ENCODE peak calls at places on chromosomes 11 and 22, in five cellular contexts. Y is HL-60, R is GM10248, X is cardiac fibroblast, V is HCT116. F is an unnamed sample.

GRCh38 chr11:130177782-130178181 is 18.2 kb downstream of the ST14 start:
- DNase-seq in X (no peak), R (no peak), V (no peak), Y (no peak), F (no peak)

GRCh38 chr11:19766810-19767209 is 54.2 kb downstream of the NAV2 start:
- DNase-seq in X (no peak), V (no peak), Y (no peak), R (no peak), F (no peak)

GRCh38 chr11:8765294-8765693 is 82.7 kb downstream of the RPL27A start:
- DNase-seq in V (no peak), X (peak; percentile 60), Y (no peak), R (no peak), F (no peak)

GRCh38 chr11:127521413-127521812 is 520.8 kb upstream of the KIRREL3 start:
- DNase-seq in R (no peak), X (no peak), V (no peak), Y (no peak), F (no peak)

GRCh38 chr11:78943841-78944240 is 369.2 kb upstream of the NARS2 start:
- DNase-seq in R (no peak), X (no peak), Y (no peak), V (no peak), F (no peak)

GRCh38 chr11:34067383-34068065 is 16.0 kb downstream of the CAPRIN1 start:
- DNase-seq in R (no peak), Y (no peak), X (no peak), V (no peak), F (no peak)

GRCh38 chr11:86578727-86579405 is 93.5 kb downstream of the ME3 start:
- DNase-seq in V (no peak), Y (no peak), X (no peak), R (no peak), F (no peak)

GRCh38 chr11:111807098-111807497 is 40.9 kb upstream of the PPP2R1B start:
- DNase-seq in Y (no peak), X (no peak), V (no peak), R (no peak), F (no peak)

GRCh38 chr11:96314326-96315050 is 28.5 kb downstream of the MAML2 start:
- DNase-seq in X (peak; percentile 69), R (no peak), Y (no peak), V (peak; percentile 48), F (no peak)

GRCh38 chr11:10984742-10985141 is 126.9 kb upstream of the ZBED5 start:
- DNase-seq in V (no peak), X (no peak), Y (no peak), R (no peak), F (no peak)

GRCh38 chr11:130585545-130585944 is 137.1 kb downstream of the ADAMTS15 start:
- DNase-seq in Y (no peak), R (no peak), V (no peak), X (peak; percentile 79), F (no peak)

GRCh38 chr22:36377022-36377631 is 10.6 kb downstream of the MYH9 start:
- DNase-seq in R (no peak), V (no peak), X (no peak), Y (no peak), F (no peak)

GRCh38 chr11:31986201-31986889 is 104.5 kb upstream of the RCN1 start:
- DNase-seq in R (no peak), V (no peak), X (no peak), Y (no peak), F (no peak)

GRCh38 chr22:42428025-42428424 is 4.2 kb downstream of the NFAM1 start:
- DNase-seq in V (no peak), R (no peak), X (no peak), Y (no peak), F (no peak)

GRCh38 chr11:106983251-106983650 is 35.0 kb downstream of the GUCY1A2 start:
- DNase-seq in Y (no peak), V (no peak), R (no peak), X (no peak), F (no peak)

GRCh38 chr11:69703711-69704507 is at the start of gene FGF19:
- DNase-seq in Y (no peak), R (no peak), X (no peak), V (no peak), F (no peak)

GRCh38 chr22:24761888-24762675 is 12.4 kb downstream of the PIWIL3 start:
- DNase-seq in Y (no peak), R (no peak), V (no peak), X (peak; percentile 84), F (no peak)

GRCh38 chr11:72721689-72722049 is 30.5 kb downstream of the ARAP1 start:
- DNase-seq in Y (peak; percentile 37), X (peak; percentile 62), V (no peak), R (no peak), F (no peak)

GRCh38 chr11:77381749-77382693 is 80.5 kb upstream of the GDPD4 start:
- DNase-seq in Y (peak; percentile 18), X (peak; percentile 57), R (no peak), V (no peak), F (no peak)

GRCh38 chr11:69002101-69002742 is 10.8 kb downstream of the MRGPRF start:
- DNase-seq in X (no peak), R (no peak), V (no peak), Y (no peak), F (peak; percentile 10)

GRCh38 chr11:19589567-19590260 is 122.9 kb upstream of the NAV2 start:
- DNase-seq in R (no peak), X (no peak), V (no peak), Y (no peak), F (no peak)

GRCh38 chr22:38940985-38941384 is 16.4 kb upstream of the APOBEC3A start:
- DNase-seq in V (no peak), X (no peak), R (no peak), Y (no peak), F (no peak)

GRCh38 chr11:15073361-15074205 is at the start of gene CALCB:
- DNase-seq in R (no peak), X (peak; percentile 16), Y (no peak), V (no peak), F (no peak)

GRCh38 chr11:1756024-1756561 is 5.7 kb upstream of the IFITM10 start:
- DNase-seq in X (no peak), R (no peak), V (no peak), Y (no peak), F (peak; percentile 51)

GRCh38 chr11:71530602-71531001 is 3.5 kb downstream of the KRTAP5-7 start:
- DNase-seq in V (no peak), X (no peak), Y (no peak), R (no peak), F (no peak)

GRCh38 chr11:102587722-102588121 is 37.4 kb downstream of the MMP20 start:
- DNase-seq in R (no peak), X (no peak), Y (no peak), V (no peak), F (no peak)

GRCh38 chr11:36564376-36565032 is 3.3 kb upstream of the RAG1 start:
- DNase-seq in Y (peak; percentile 54), X (peak; percentile 75), V (peak; percentile 24), R (peak; percentile 34), F (no peak)

GRCh38 chr11:116792869-116793475 is 1.3 kb upstream of the APOA5 start:
- DNase-seq in R (no peak), X (peak; percentile 21), V (no peak), Y (no peak), F (no peak)

GRCh38 chr11:33399421-33399820 is 142.2 kb downstream of the HIPK3 start:
- DNase-seq in R (no peak), X (no peak), Y (no peak), V (no peak), F (no peak)

GRCh38 chr22:16956290-16956689 is 51.7 kb downstream of the GAB4 start:
- DNase-seq in X (no peak), R (peak; percentile 6), V (no peak), Y (no peak), F (no peak)

GRCh38 chr22:45456811-45457210 is 43.3 kb downstream of the RIBC2 start:
- DNase-seq in X (no peak), R (no peak), Y (no peak), V (no peak), F (no peak)

GRCh38 chr11:8258771-8259170 is 4.9 kb downstream of the LMO1 start:
- DNase-seq in X (peak; percentile 33), R (no peak), V (no peak), Y (no peak), F (peak; percentile 65)

GRCh38 chr22:49551897-49552659 is 275.6 kb downstream of the BRD1 start:
- DNase-seq in X (no peak), V (no peak), R (no peak), Y (no peak), F (peak; percentile 18)

GRCh38 chr11:47553417-47553746 is 450 bp upstream of the CELF1 start:
- DNase-seq in R (no peak), V (no peak), Y (no peak), X (peak; percentile 55), F (no peak)

GRCh38 chr22:43876866-43877509 is 14.7 kb upstream of the SULT4A1 start:
- DNase-seq in R (no peak), V (no peak), Y (no peak), X (no peak), F (no peak)

GRCh38 chr22:20966883-20967696 is at the start of gene AIFM3:
- DNase-seq in R (no peak), X (no peak), Y (no peak), V (no peak), F (no peak)

GRCh38 chr11:120518356-120518755 is 6.8 kb downstream of the GRIK4 start:
- DNase-seq in Y (no peak), R (no peak), X (no peak), V (no peak), F (peak; percentile 10)

GRCh38 chr11:2990617-2991476 is 1.3 kb downstream of the NAP1L4 start:
- DNase-seq in X (no peak), R (no peak), V (no peak), Y (peak; percentile 34), F (no peak)
- TF ChIP-seq CTCF in X (no peak), R (no peak), V (no peak), Y (no peak), F (no peak)

GRCh38 chr11:75768112-75768908 is at the start of gene DGAT2:
- DNase-seq in Y (peak; percentile 66), R (peak; percentile 88), X (peak; percentile 72), V (peak; percentile 47), F (peak; percentile 58)
- TF ChIP-seq CTCF in Y (no peak), R (peak; percentile 29), X (no peak), V (no peak), F (no peak)

GRCh38 chr11:60925685-60926267 is 1.5 kb downstream of the TMEM132A start:
- DNase-seq in V (no peak), Y (no peak), X (no peak), R (no peak), F (no peak)
- TF ChIP-seq CTCF in V (no peak), Y (no peak), X (no peak), R (no peak), F (no peak)

DNA sequence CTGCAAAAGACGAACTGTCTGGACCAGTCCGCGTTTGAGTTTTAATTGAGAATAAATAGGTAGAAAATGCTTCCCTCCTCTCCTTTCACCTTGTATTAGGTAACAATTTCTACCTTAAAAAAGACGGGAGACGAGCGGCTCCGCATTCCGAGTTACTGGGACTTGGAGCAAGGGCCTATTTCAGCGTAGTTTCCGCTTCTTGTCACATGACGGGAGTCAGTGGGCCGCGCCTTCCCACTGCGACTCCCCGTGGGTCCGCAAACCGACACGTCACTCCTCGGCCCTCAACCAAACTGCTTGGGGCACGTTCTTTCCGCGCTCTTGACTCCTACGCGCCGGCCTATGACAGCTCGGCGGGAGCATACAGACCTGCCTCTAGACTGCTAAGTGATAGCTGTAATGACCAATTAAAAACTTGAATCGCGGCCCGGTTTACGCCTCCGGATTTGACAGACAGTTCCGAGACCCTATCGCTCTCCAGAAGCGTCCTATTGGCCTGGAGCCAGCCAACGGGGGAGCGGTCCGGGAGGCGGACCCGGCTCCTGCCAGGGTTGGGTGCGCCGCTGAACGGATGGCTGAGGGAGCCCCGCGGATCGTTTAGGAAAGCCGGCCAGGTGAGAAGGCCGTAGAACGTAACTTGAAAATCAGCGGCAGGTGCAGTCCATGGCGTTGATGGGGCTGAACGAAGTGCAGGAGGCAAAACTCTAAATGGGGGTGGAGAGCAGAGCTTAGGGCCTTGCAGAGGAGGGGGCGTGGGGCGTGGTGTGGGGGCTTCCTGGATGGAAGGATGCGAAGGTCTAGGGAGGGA is at the start of gene STT3A:
- DNase-seq in Y (peak; percentile 99), X (peak; percentile 100), V (peak; percentile 100), R (peak; percentile 97), F (peak; percentile 99)
- TF ChIP-seq CTCF in Y (no peak), X (no peak), V (no peak), R (no peak), F (no peak)

F was measured in CD14-positive monocyte.